ENCODE peak calls at places on chromosomes 5 and 9, in nine cellular contexts. A is heart left ventricle, M is A549, X is body of pancreas, L is H9, R is lower lobe of right lung, D is upper lobe of right lung, C is right atrium auricular region, V is left ventricle myocardium inferior. H is an unnamed sample.
A peak's percentile ranks its signal among the peaks of the same experiment; 100 is the strongest.

GRCh38 chr5:109759304-109759703 is 69.6 kb downstream of the MAN2A1 start:
- DNase-seq in M (no peak), L (no peak), V (no peak), X (no peak), D (no peak), R (no peak), C (no peak), A (no peak), H (no peak)

GRCh38 chr5:176628406-176629228 is 1.7 kb downstream of the SNCB start:
- DNase-seq in L (no peak), V (no peak), R (no peak), M (no peak), A (no peak), D (no peak), X (no peak), C (no peak), H (no peak)

GRCh38 chr5:57007349-57007748 is 55.4 kb upstream of the MIER3 start:
- DNase-seq in R (no peak), C (no peak), V (no peak), D (no peak), X (no peak), M (no peak), L (no peak), A (no peak), H (no peak)

GRCh38 chr9:92664394-92665152 is 5.4 kb downstream of the IPPK start:
- DNase-seq in D (peak; percentile 48), A (no peak), M (no peak), X (no peak), C (no peak), L (no peak), V (no peak), R (no peak), H (no peak)

GRCh38 chr5:180343110-180343845 is 9.9 kb downstream of the GFPT2 start:
- DNase-seq in L (peak; percentile 74), D (no peak), V (no peak), X (no peak), A (peak; percentile 11), R (no peak), M (no peak), C (no peak), H (no peak)

GRCh38 chr9:75382126-75382525 is 293.8 kb downstream of the OSTF1 start:
- DNase-seq in L (no peak), R (no peak), V (no peak), M (no peak), D (no peak), X (no peak), C (no peak), A (no peak), H (no peak)

GRCh38 chr9:124735121-124735520 is 36.0 kb downstream of the NR6A1 start:
- DNase-seq in L (no peak), D (no peak), M (no peak), R (no peak), X (no peak), C (no peak), V (no peak), A (no peak), H (no peak)

GRCh38 chr5:167759411-167759821 is 532.0 kb upstream of the WWC1 start:
- DNase-seq in C (no peak), V (no peak), X (no peak), M (peak; percentile 67), L (no peak), D (no peak), A (no peak), R (no peak), H (no peak)

GRCh38 chr9:13939129-13939528 is 374.8 kb downstream of the NFIB start:
- DNase-seq in D (no peak), C (no peak), A (no peak), X (no peak), R (no peak), M (no peak), V (no peak), L (no peak), H (peak; percentile 29)

GRCh38 chr9:130240410-130241197 is 25.0 kb upstream of the HMCN2 start:
- DNase-seq in V (peak; percentile 41), M (peak; percentile 78), D (no peak), L (peak; percentile 72), A (peak; percentile 51), R (no peak), X (peak; percentile 58), C (no peak), H (no peak)

GRCh38 chr9:110065527-110065926 is 142.4 kb downstream of the C9orf152 start:
- DNase-seq in D (no peak), A (no peak), M (no peak), L (no peak), V (no peak), X (no peak), C (no peak), R (no peak), H (no peak)

GRCh38 chr5:176429972-176430371 is 13.6 kb upstream of the CLTB start:
- DNase-seq in R (no peak), D (no peak), X (no peak), V (no peak), A (no peak), M (peak; percentile 49), L (no peak), C (no peak), H (no peak)

GRCh38 chr5:143601357-143601756 is 197.9 kb upstream of the NR3C1 start:
- DNase-seq in X (no peak), A (no peak), R (no peak), C (no peak), M (no peak), V (no peak), D (no peak), L (no peak), H (no peak)

GRCh38 chr5:56669534-56670483 is 145.5 kb upstream of the MAP3K1 start:
- DNase-seq in A (peak; percentile 61), X (peak; percentile 84), M (no peak), C (peak; percentile 79), R (peak; percentile 66), V (peak; percentile 28), L (peak; percentile 79), D (no peak), H (peak; percentile 66)

GRCh38 chr9:23702311-23702922 is 123.6 kb downstream of the ELAVL2 start:
- DNase-seq in X (no peak), V (no peak), C (no peak), A (no peak), R (no peak), M (no peak), L (no peak), D (no peak), H (no peak)

GRCh38 chr5:122187426-122187825 is 58.1 kb downstream of the ZNF474 start:
- DNase-seq in D (no peak), C (no peak), X (no peak), L (no peak), A (peak; percentile 30), R (no peak), M (no peak), V (no peak), H (peak; percentile 29)

DNA sequence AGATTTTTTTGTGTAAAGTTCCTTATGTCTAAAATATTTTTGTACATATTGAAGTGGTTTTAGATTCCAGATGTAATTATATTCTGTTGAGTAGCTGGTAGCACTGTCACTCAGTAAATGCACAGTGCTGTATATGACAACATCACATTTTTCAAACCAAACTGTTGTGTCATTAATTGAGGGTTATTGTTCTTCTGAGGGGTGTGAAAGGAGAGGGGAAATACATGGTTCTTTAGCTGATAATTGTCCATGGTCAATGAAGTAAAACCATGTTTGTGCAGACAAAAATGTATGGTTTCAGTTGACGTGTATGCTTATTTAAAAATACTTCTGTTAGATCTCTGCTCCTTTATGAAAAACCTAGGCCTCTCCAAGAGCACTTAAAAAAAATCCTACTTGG is 3.3 kb downstream of the ZNF462 start:
- DNase-seq in A (no peak), X (no peak), D (no peak), M (no peak), V (no peak), C (no peak), R (no peak), L (no peak), H (no peak)
- H3K4me1 ChIP-seq in A (peaks cover 34% of the 10 kb centered on the region), X (peaks cover 42% of the 10 kb centered on the region), D (peaks cover 39% of the 10 kb centered on the region), M (peaks cover 13% of the 10 kb centered on the region), V (peaks cover 89% of the 10 kb centered on the region), C (no peaks in the 10 kb centered on the region), R (peaks cover 48% of the 10 kb centered on the region), L (peaks cover 29% of the 10 kb centered on the region), H (peaks cover 69% of the 10 kb centered on the region)

GRCh38 chr9:99352786-99353185 is 130.7 kb downstream of the SEC61B start:
- DNase-seq in D (no peak), M (no peak), V (no peak), C (no peak), X (no peak), L (no peak), A (no peak), R (no peak), H (no peak)

GRCh38 chr9:99353408-99353807 is 131.3 kb downstream of the SEC61B start:
- DNase-seq in L (no peak), C (no peak), D (no peak), X (no peak), R (no peak), V (no peak), A (no peak), M (no peak), H (no peak)

GRCh38 chr9:99351647-99352046 is 129.6 kb downstream of the SEC61B start:
- DNase-seq in X (no peak), C (no peak), M (no peak), D (no peak), L (peak; percentile 47), A (no peak), R (no peak), V (no peak), H (no peak)

GRCh38 chr9:99356512-99356971 is 134.5 kb downstream of the SEC61B start:
- DNase-seq in R (peak; percentile 84), L (no peak), A (peak; percentile 81), M (no peak), X (no peak), C (no peak), V (peak; percentile 72), D (peak; percentile 83), H (peak; percentile 53)

DNA sequence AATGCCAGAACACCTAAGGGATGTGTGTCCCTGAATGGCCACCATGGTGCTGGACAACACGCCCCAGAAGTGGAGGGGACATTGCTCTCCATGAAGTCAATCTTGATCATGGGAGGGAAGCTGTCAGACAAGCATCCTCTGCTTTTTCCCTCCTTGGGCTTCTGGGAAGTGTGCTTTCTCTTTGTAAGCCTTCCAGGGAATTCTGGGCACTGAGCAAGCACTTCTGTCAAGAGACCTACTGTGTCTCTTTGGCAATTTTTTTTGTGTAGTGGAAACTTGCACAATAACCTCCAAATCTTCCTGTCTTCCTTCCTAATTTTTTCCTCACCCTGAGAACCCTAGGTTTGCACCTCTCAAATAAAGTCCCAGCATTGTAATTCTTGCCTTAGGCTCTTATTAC is 132.0 kb downstream of the SEC61B start:
- DNase-seq in R (no peak), X (no peak), C (no peak), D (no peak), L (no peak), M (no peak), A (no peak), V (no peak), H (no peak)
- H3K4me1 ChIP-seq in R (peaks cover 6% of the 10 kb centered on the region), X (no peaks in the 10 kb centered on the region), C (no peaks in the 10 kb centered on the region), D (peaks cover 10% of the 10 kb centered on the region), L (no peaks in the 10 kb centered on the region), M (no peaks in the 10 kb centered on the region), A (peaks cover 6% of the 10 kb centered on the region), V (peaks cover 26% of the 10 kb centered on the region), H (peaks cover 25% of the 10 kb centered on the region)

GRCh38 chr5:10509593-10509992 is 54.3 kb upstream of the ANKRD33B start:
- DNase-seq in M (no peak), R (no peak), D (no peak), A (no peak), X (no peak), V (no peak), L (no peak), C (no peak), H (no peak)
- H3K4me1 ChIP-seq in M (peaks cover 85% of the 10 kb centered on the region), R (no peaks in the 10 kb centered on the region), D (no peaks in the 10 kb centered on the region), A (peaks cover 7% of the 10 kb centered on the region), X (no peaks in the 10 kb centered on the region), V (no peaks in the 10 kb centered on the region), L (peaks cover 7% of the 10 kb centered on the region), C (no peaks in the 10 kb centered on the region), H (no peaks in the 10 kb centered on the region)

GRCh38 chr5:80207832-80208231 is 48.0 kb downstream of the SERINC5 start:
- DNase-seq in R (no peak), X (no peak), L (no peak), D (no peak), V (no peak), C (no peak), M (no peak), A (no peak), H (no peak)
- H3K4me1 ChIP-seq in R (peaks cover 22% of the 10 kb centered on the region), X (peaks cover 74% of the 10 kb centered on the region), L (peaks cover 13% of the 10 kb centered on the region), D (peaks cover 26% of the 10 kb centered on the region), V (peaks cover 69% of the 10 kb centered on the region), C (no peaks in the 10 kb centered on the region), M (no peaks in the 10 kb centered on the region), A (peaks cover 46% of the 10 kb centered on the region), H (peaks cover 64% of the 10 kb centered on the region)

H was measured in heart right ventricle.